ENCODE peak calls at places on chromosomes 3 and 15, in nine cellular contexts. C is Panc1, D is spleen, J is breast epithelium, F is sigmoid colon, E is transverse colon, M is prostate gland, W is suprapubic skin, P is SK-N-SH. Y is an unnamed sample. For H3K4me1, the result is how much of the 10 kb centered on the place peaks cover.

GRCh38 chr15:67307889-67308597 is 53.5 kb downstream of the IQCH start:
- DNase-seq in F (no peak), C (no peak), P (peak), D (no peak), E (no peak), W (no peak), M (no peak), J (no peak), Y (no peak)

GRCh38 chr3:13812039-13812438 is 67.8 kb downstream of the WNT7A start:
- DNase-seq in E (no peak), M (no peak), D (peak), F (no peak), J (no peak), C (no peak), W (no peak), P (no peak), Y (no peak)

GRCh38 chr3:48042071-48042760 is 26.0 kb upstream of the MAP4 start:
- DNase-seq in M (no peak), P (no peak), J (no peak), W (no peak), C (no peak), F (no peak), D (no peak), E (no peak), Y (no peak)

GRCh38 chr3:151109401-151109800 is 23.9 kb downstream of the MED12L start:
- DNase-seq in M (no peak), E (no peak), P (no peak), C (no peak), W (no peak), F (no peak), J (no peak), D (no peak), Y (peak)

GRCh38 chr3:13518516-13519351 is 30.2 kb upstream of the FBLN2 start:
- DNase-seq in W (peak), J (peak), F (peak), C (no peak), P (peak), D (peak), E (no peak), M (no peak), Y (no peak)

GRCh38 chr3:10278501-10278900 is 14.2 kb downstream of the GHRL start:
- DNase-seq in D (no peak), W (no peak), F (peak), C (no peak), P (no peak), M (no peak), E (no peak), J (no peak), Y (no peak)

GRCh38 chr3:150314248-150315027 is 93.7 kb upstream of the TSC22D2 start:
- DNase-seq in C (no peak), D (no peak), F (no peak), E (peak), J (peak), W (no peak), P (no peak), M (peak), Y (no peak)

GRCh38 chr3:126850370-126851085 is 132.4 kb upstream of the PLXNA1 start:
- DNase-seq in M (no peak), C (no peak), F (peak), J (peak), W (no peak), E (no peak), P (no peak), D (peak), Y (peak)

GRCh38 chr3:9087831-9088413 is 124.7 kb upstream of the RAD18 start:
- DNase-seq in C (no peak), F (no peak), D (no peak), J (no peak), W (no peak), P (no peak), M (no peak), E (no peak), Y (no peak)

GRCh38 chr15:77482570-77482969 is 61.9 kb downstream of the HMG20A start:
- DNase-seq in W (no peak), E (no peak), D (no peak), M (no peak), C (peak), F (no peak), P (no peak), J (no peak), Y (no peak)

GRCh38 chr3:141804778-141805639 is 41.8 kb downstream of the GRK7 start:
- DNase-seq in P (no peak), D (no peak), E (no peak), M (no peak), F (no peak), W (no peak), C (no peak), J (no peak), Y (no peak)

GRCh38 chr3:136898954-136899353 is 36.9 kb downstream of the NCK1 start:
- DNase-seq in M (peak), F (no peak), E (no peak), J (no peak), C (no peak), P (no peak), W (no peak), D (no peak), Y (no peak)

GRCh38 chr15:31254431-31255175 is 72.0 kb upstream of the KLF13 start:
- DNase-seq in E (peak), M (peak), C (no peak), J (no peak), F (no peak), P (no peak), W (no peak), D (peak), Y (no peak)

GRCh38 chr3:20066848-20067617 is 26.8 kb downstream of the KAT2B start:
- DNase-seq in W (no peak), P (no peak), C (no peak), E (no peak), F (peak), J (no peak), M (peak), D (no peak), Y (no peak)

GRCh38 chr3:56291244-56291680 is 177.0 kb downstream of the ERC2 start:
- DNase-seq in M (no peak), P (no peak), W (no peak), J (no peak), D (no peak), F (no peak), E (no peak), C (no peak), Y (no peak)

GRCh38 chr15:64702816-64703631 is 72.4 kb downstream of the RBPMS2 start:
- DNase-seq in W (peak), M (peak), F (peak), D (peak), E (peak), P (peak), J (peak), C (no peak), Y (peak)

GRCh38 chr15:28023933-28024888 is 74.9 kb downstream of the OCA2 start:
- DNase-seq in P (no peak), C (no peak), J (no peak), F (no peak), M (no peak), W (no peak), D (no peak), E (no peak), Y (no peak)

GRCh38 chr15:39391230-39391629 is 189.6 kb upstream of the THBS1 start:
- DNase-seq in D (no peak), J (no peak), P (peak), E (peak), W (no peak), M (no peak), C (no peak), F (peak), Y (no peak)

GRCh38 chr15:63203451-63204090 is 14.2 kb downstream of the RAB8B start:
- DNase-seq in E (no peak), C (no peak), W (no peak), D (no peak), M (no peak), P (no peak), J (no peak), F (no peak), Y (no peak)

GRCh38 chr3:88480822-88481221 is 331.1 kb downstream of the C3orf38 start:
- DNase-seq in F (no peak), C (no peak), P (no peak), D (no peak), J (no peak), E (no peak), W (no peak), M (no peak), Y (no peak)

GRCh38 chr3:193827039-193827669 is 234.1 kb downstream of the OPA1 start:
- DNase-seq in W (no peak), F (no peak), E (no peak), J (no peak), M (no peak), D (no peak), P (peak), C (no peak), Y (no peak)

GRCh38 chr15:39248204-39248603 is 332.7 kb upstream of the THBS1 start:
- DNase-seq in W (no peak), J (no peak), P (no peak), C (no peak), E (no peak), F (no peak), D (no peak), M (no peak), Y (peak)

GRCh38 chr3:79385211-79385610 is 382.6 kb downstream of the ROBO1 start:
- DNase-seq in E (no peak), M (no peak), C (no peak), F (no peak), D (no peak), W (no peak), P (no peak), J (no peak), Y (no peak)

GRCh38 chr3:134796313-134797079 is 1.4 kb downstream of the EPHB1 start:
- DNase-seq in F (peak), E (no peak), W (no peak), J (no peak), P (peak), C (no peak), M (no peak), D (no peak), Y (no peak)

GRCh38 chr3:47782538-47783308 is 1.0 kb upstream of the SMARCC1 start:
- DNase-seq in P (no peak), F (peak), C (no peak), D (peak), M (no peak), E (no peak), J (no peak), W (no peak), Y (no peak)

GRCh38 chr15:65870889-65871533 is 1.7 kb downstream of the RAB11A start:
- DNase-seq in F (no peak), J (no peak), C (no peak), W (no peak), P (peak), E (no peak), D (no peak), M (no peak), Y (peak)

GRCh38 chr15:23022156-23022555 is 17.2 kb downstream of the TUBGCP5 start:
- DNase-seq in E (no peak), M (no peak), J (no peak), P (no peak), D (no peak), C (no peak), W (no peak), F (no peak), Y (no peak)

GRCh38 chr3:81910244-81910852 is 148.9 kb upstream of the GBE1 start:
- DNase-seq in D (no peak), C (peak), F (no peak), E (no peak), P (peak), W (no peak), J (no peak), M (peak), Y (peak)

GRCh38 chr3:15086699-15087098 is 12.2 kb downstream of the RBSN start:
- DNase-seq in W (no peak), P (no peak), E (no peak), F (no peak), M (no peak), D (no peak), C (no peak), J (no peak), Y (no peak)

GRCh38 chr3:152402698-152403456 is 134.1 kb downstream of the MBNL1 start:
- DNase-seq in W (no peak), J (no peak), F (no peak), E (no peak), C (no peak), M (no peak), D (no peak), P (no peak), Y (no peak)
- H3K4me1 ChIP-seq in W (half or more), J (under half), F (under half), E (under half), C (under half), M (under half), D (under half), P (under half), Y (under half)

GRCh38 chr15:50051811-50052419 is 67.1 kb downstream of the ATP8B4 start:
- DNase-seq in P (peak), C (peak), M (peak), J (peak), E (peak), D (no peak), W (no peak), F (peak), Y (peak)

GRCh38 chr15:50058231-50058630 is 60.8 kb downstream of the ATP8B4 start:
- DNase-seq in M (no peak), P (no peak), D (no peak), W (no peak), C (no peak), J (no peak), E (no peak), F (no peak), Y (no peak)

GRCh38 chr15:50053457-50053856 is 65.6 kb downstream of the ATP8B4 start:
- DNase-seq in F (no peak), C (no peak), E (no peak), P (no peak), J (no peak), D (no peak), M (no peak), W (no peak), Y (no peak)

GRCh38 chr15:50059203-50059772 is 59.7 kb downstream of the ATP8B4 start:
- DNase-seq in J (no peak), F (no peak), P (no peak), D (no peak), W (no peak), C (no peak), E (no peak), M (no peak), Y (no peak)

GRCh38 chr15:50055333-50056278 is 63.4 kb downstream of the ATP8B4 start:
- DNase-seq in J (no peak), C (no peak), D (no peak), W (no peak), E (no peak), P (no peak), F (no peak), M (no peak), Y (no peak)
- TF ChIP-seq POLR2AphosphoS5 in J (no peak), C (no peak), D (no peak), W (peak), E (no peak), P (no peak), F (no peak), M (no peak), Y (no peak)

DNA sequence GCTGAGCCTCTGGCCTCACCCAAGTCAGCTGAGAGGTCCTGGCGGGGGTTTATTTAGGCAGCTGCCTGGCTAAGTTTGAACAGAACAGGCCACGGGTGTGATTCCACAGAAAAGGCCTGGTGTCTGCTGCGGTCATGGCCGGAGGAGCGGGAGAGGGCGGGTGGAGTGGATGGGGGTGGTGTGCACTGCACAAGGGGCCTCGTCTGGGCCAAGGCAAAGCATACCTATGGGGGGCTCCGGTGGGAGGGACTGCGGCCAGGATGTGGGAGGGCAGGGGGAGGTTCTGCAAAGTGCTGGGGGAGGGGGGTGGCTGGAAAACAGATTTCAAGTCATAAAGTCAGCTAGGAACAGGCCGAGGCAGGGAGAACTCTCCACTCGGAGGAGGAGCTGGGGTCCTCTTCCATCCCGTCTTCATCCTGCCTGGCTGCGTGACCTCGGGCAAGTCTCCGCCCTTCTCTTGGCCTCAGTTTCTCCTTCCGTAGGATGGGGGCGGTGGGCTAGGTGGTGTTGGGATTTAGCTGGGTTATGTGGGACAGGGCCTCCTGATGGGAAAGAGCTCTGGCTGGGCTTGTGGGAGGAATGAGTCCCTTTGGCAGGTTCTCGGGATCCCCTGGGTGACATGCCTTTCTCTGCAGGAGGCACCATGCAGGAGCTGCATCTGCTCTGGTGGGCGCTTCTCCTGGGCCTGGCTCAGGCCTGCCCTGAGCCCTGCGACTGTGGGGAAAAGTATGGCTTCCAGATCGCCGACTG is 881 bp downstream of the ISLR start:
- DNase-seq in J (peak), M (no peak), D (peak), P (peak), W (peak), F (peak), C (no peak), E (no peak), Y (no peak)
- H3K4me1 ChIP-seq in J (under half), M (under half), D (under half), P (half or more), W (half or more), F (under half), C (under half), E (under half), Y (under half)

DNA sequence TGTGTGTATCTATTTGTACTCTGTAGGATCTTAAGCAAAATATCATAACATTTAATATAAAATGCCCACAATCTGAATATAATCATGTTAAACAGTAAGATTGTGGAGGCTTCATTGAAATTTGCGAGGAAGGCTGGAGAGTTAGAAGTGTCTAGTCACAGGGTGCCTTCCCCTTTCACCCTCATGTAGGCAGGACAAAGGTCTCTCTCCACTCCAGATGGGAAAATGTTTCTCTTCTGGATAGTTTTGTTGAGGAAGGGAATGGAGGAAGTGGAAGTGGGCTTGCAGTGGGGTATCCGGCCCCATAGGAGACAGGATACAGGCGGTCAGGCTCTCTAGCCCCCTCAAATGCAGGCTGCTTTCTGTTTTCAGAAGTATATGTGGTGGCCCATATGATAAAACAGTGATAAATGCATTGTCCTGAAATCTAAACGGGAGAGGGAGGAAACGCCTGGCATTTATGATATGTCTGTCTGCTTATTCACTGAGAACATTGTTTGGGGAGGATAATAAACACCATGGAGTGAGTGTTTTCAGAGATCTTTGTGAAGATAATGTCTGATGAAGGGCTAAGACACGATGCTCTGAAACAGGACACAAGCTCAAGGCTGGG is 13.3 kb upstream of the MYZAP start:
- DNase-seq in P (no peak), J (no peak), M (no peak), F (no peak), W (no peak), D (no peak), E (no peak), C (no peak), Y (no peak)
- TF ChIP-seq POLR2AphosphoS5 in P (no peak), J (no peak), M (no peak), F (no peak), W (no peak), D (no peak), E (no peak), C (no peak), Y (no peak)

DNA sequence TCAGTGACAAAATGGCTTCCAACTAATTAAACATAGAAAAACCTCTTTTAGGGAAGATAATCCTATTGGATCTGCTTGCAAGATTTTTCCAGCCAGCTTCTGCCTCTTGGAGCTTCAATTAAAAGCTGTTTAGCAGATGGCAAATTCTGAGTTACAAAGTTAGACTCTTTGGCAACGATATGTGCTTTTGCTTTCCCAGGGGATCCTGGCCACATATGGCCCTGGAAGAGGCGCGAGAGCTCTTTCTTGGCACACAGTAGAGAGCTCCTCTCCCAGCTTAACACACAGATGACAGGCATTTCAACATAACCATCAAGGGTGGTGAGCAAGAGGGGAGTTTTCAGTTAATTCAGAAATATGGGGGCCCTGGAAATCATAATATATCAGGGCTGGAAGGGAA is 41.6 kb upstream of the GALNT15 start:
- DNase-seq in C (no peak), F (no peak), E (no peak), W (no peak), P (no peak), D (no peak), J (no peak), M (no peak), Y (no peak)
- H3K4me1 ChIP-seq in C (under half), F (under half), E (under half), W (under half), P (under half), D (under half), J (under half), M (under half), Y (under half)

GRCh38 chr3:105322570-105323273 is 44.0 kb upstream of the ALCAM start:
- DNase-seq in W (no peak), J (no peak), D (no peak), F (no peak), P (no peak), E (no peak), M (no peak), C (no peak), Y (no peak)
- TF ChIP-seq POLR2AphosphoS5 in W (no peak), J (no peak), D (no peak), F (no peak), P (no peak), E (no peak), M (no peak), C (no peak), Y (no peak)

GRCh38 chr15:32838338-32838737 is 120.5 kb downstream of the GREM1 start:
- DNase-seq in D (no peak), P (no peak), F (no peak), C (no peak), M (no peak), W (no peak), J (no peak), E (no peak), Y (no peak)

GRCh38 chr15:32842081-32842480 is 124.3 kb downstream of the GREM1 start:
- DNase-seq in W (no peak), D (no peak), C (no peak), P (no peak), M (no peak), F (no peak), J (no peak), E (no peak), Y (no peak)

GRCh38 chr15:32838820-32839219 is 121.0 kb downstream of the GREM1 start:
- DNase-seq in M (no peak), C (peak), J (no peak), W (no peak), D (no peak), F (no peak), E (no peak), P (no peak), Y (peak)

GRCh38 chr15:32843211-32843907 is 125.6 kb downstream of the GREM1 start:
- DNase-seq in M (no peak), W (no peak), F (no peak), P (no peak), C (no peak), J (no peak), D (no peak), E (no peak), Y (no peak)

GRCh38 chr15:32840481-32841245 is 122.9 kb downstream of the GREM1 start:
- DNase-seq in D (no peak), F (no peak), J (no peak), C (no peak), E (no peak), P (no peak), W (no peak), M (no peak), Y (no peak)
- H3K4me1 ChIP-seq in D (under half), F (under half), J (under half), C (under half), E (under half), P (under half), W (under half), M (under half), Y (under half)

Y was measured in HepG2.